ENCODE peak calls at places on chromosomes 6 and 20, in eight cellular contexts. H is left ventricle myocardium inferior, P is body of pancreas, V is heart right ventricle, C is tibial artery, T is adrenal gland, L is transverse colon, M is suprapubic skin. X is an unnamed sample.

GRCh38 chr6:83359638-83360037 is 71.2 kb downstream of the ME1 start:
- DNase-seq in T (no peak), L (no peak), V (no peak), C (no peak), P (no peak), M (no peak), H (no peak), X (no peak)

GRCh38 chr20:51402201-51402600 is 140.3 kb downstream of the NFATC2 start:
- DNase-seq in H (no peak), V (no peak), C (no peak), T (no peak), P (no peak), M (no peak), L (peak), X (peak)

GRCh38 chr6:151675746-151676459 is 131.6 kb upstream of the ESR1 start:
- DNase-seq in M (no peak), C (no peak), L (peak), T (peak), H (no peak), V (no peak), P (peak), X (peak)

GRCh38 chr6:143449731-143450452 is 603 bp downstream of the ADAT2 start:
- DNase-seq in H (no peak), V (no peak), P (peak), T (peak), L (peak), C (peak), M (no peak), X (no peak)

GRCh38 chr6:112443666-112444065 is 96.5 kb downstream of the RFPL4B start:
- DNase-seq in V (peak), P (peak), H (peak), T (no peak), M (peak), C (peak), L (no peak), X (no peak)

GRCh38 chr20:44643596-44644383 is 7.7 kb downstream of the ADA start:
- DNase-seq in P (peak), L (peak), M (no peak), T (peak), H (peak), V (peak), C (peak), X (peak)

GRCh38 chr6:108127826-108128225 is 38.0 kb upstream of the NR2E1 start:
- DNase-seq in V (no peak), T (no peak), H (no peak), M (no peak), L (no peak), C (no peak), P (peak), X (no peak)

GRCh38 chr6:164962805-164963204 is 346.6 kb downstream of the C6orf118 start:
- DNase-seq in M (no peak), V (no peak), C (no peak), H (no peak), T (no peak), P (no peak), L (no peak), X (no peak)

GRCh38 chr6:16276991-16277981 is 38.9 kb downstream of the GMPR start:
- DNase-seq in V (peak), H (peak), T (peak), P (no peak), C (peak), M (no peak), L (peak), X (no peak)

GRCh38 chr6:1423578-1423977 is 34.2 kb downstream of the FOXF2 start:
- DNase-seq in P (no peak), C (no peak), T (no peak), V (no peak), M (no peak), L (no peak), H (no peak), X (no peak)

GRCh38 chr6:145323652-145324051 is 411.7 kb downstream of the EPM2A start:
- DNase-seq in L (no peak), H (no peak), C (no peak), V (no peak), P (no peak), T (no peak), M (no peak), X (no peak)

GRCh38 chr20:62252342-62252966 is 14.1 kb downstream of the OSBPL2 start:
- DNase-seq in V (no peak), T (no peak), P (no peak), L (no peak), H (no peak), M (no peak), C (no peak), X (no peak)

GRCh38 chr20:22909436-22909835 is 125.7 kb upstream of the SSTR4 start:
- DNase-seq in C (no peak), V (no peak), L (no peak), P (no peak), H (no peak), M (no peak), T (no peak), X (no peak)

GRCh38 chr6:145814501-145815350 is at the start of gene FBXO30:
- DNase-seq in T (peak), P (peak), C (peak), L (peak), H (peak), V (peak), M (peak), X (peak)

GRCh38 chr6:141244366-141244765 is 888.4 kb upstream of the GJE1 start:
- DNase-seq in M (no peak), V (no peak), P (no peak), C (no peak), T (no peak), L (no peak), H (no peak), X (no peak)

GRCh38 chr6:141242957-141243356 is 889.8 kb upstream of the GJE1 start:
- DNase-seq in H (no peak), P (no peak), C (no peak), V (no peak), M (no peak), T (no peak), L (no peak), X (no peak)

GRCh38 chr6:141252828-141253608 is 879.7 kb upstream of the GJE1 start:
- DNase-seq in L (no peak), M (no peak), P (no peak), C (no peak), T (no peak), V (no peak), H (no peak), X (no peak)

GRCh38 chr6:141248056-141248799 is 884.5 kb upstream of the GJE1 start:
- DNase-seq in M (no peak), P (no peak), T (no peak), H (no peak), C (no peak), V (no peak), L (no peak), X (no peak)
- TF ChIP-seq CTCF in M (no peak), P (no peak), T (no peak), H (no peak), C (no peak), V (no peak), L (no peak), X (no peak)

GRCh38 chr6:18102783-18103509 is 19.5 kb downstream of the NHLRC1 start:
- DNase-seq in V (no peak), M (no peak), L (no peak), H (no peak), P (no peak), T (no peak), C (no peak), X (no peak)

GRCh38 chr6:18101873-18102272 is 20.6 kb downstream of the NHLRC1 start:
- DNase-seq in T (no peak), H (no peak), L (no peak), M (no peak), V (no peak), C (no peak), P (no peak), X (no peak)

GRCh38 chr6:18101271-18101670 is 21.2 kb downstream of the NHLRC1 start:
- DNase-seq in C (no peak), T (no peak), L (no peak), H (no peak), V (no peak), M (no peak), P (no peak), X (no peak)

GRCh38 chr6:18099501-18099900 is 23.0 kb downstream of the NHLRC1 start:
- DNase-seq in M (no peak), V (no peak), P (no peak), T (no peak), H (no peak), C (no peak), L (no peak), X (no peak)

DNA sequence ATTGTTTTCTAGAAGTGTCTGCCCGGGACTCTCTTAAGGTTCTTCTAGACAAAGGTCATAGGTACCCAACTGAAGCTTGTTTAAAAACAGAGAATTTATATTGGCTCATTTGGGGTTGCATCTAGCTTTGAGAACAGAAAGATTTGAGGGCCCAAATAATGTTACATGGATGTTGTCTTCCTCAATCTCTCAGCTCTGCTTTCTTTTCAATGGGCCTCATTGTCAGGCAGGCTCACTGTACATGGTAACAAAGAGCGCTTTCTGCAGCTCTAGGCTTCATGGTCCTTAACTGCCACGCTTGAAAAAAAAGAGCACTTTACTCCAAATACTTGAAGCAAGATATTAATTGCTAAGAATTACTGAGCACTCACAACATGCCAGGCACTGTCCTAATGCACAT is 22.2 kb downstream of the NHLRC1 start:
- DNase-seq in C (no peak), T (no peak), P (no peak), H (no peak), V (no peak), L (no peak), M (no peak), X (no peak)
- H3K27ac ChIP-seq in C (no peak), T (no peak), P (no peak), H (no peak), V (no peak), L (no peak), M (no peak), X (no peak)

GRCh38 chr6:99241905-99242534 is 107.5 kb downstream of the FAXC start:
- DNase-seq in C (no peak), P (no peak), H (no peak), M (no peak), V (no peak), T (no peak), L (no peak), X (no peak)
- TF ChIP-seq CTCF in C (no peak), P (no peak), H (peak), M (no peak), V (peak), T (no peak), L (peak), X (no peak)

GRCh38 chr6:161274488-161274858 is 612 bp upstream of the AGPAT4 start:
- DNase-seq in C (no peak), V (no peak), M (no peak), L (no peak), T (no peak), P (no peak), H (no peak), X (no peak)

GRCh38 chr6:161271343-161272019 is 2.4 kb downstream of the AGPAT4 start:
- DNase-seq in L (no peak), T (no peak), C (no peak), P (no peak), H (no peak), M (no peak), V (no peak), X (no peak)

GRCh38 chr6:161273752-161274487 is at the start of gene AGPAT4:
- DNase-seq in L (peak), C (peak), H (peak), V (no peak), T (peak), M (peak), P (peak), X (peak)

GRCh38 chr6:161272600-161273355 is 1.1 kb downstream of the AGPAT4 start:
- DNase-seq in H (no peak), L (no peak), C (no peak), P (peak), M (no peak), V (no peak), T (no peak), X (no peak)

GRCh38 chr6:161273356-161273751 is 507 bp downstream of the AGPAT4 start:
- DNase-seq in C (peak), P (peak), V (peak), L (no peak), H (no peak), T (peak), M (no peak), X (peak)
- H3K27ac ChIP-seq in C (peak), P (peak), V (no peak), L (peak), H (peak), T (peak), M (peak), X (no peak)

GRCh38 chr20:10536531-10536930 is 101.4 kb downstream of the SLX4IP start:
- DNase-seq in H (no peak), M (no peak), L (no peak), P (peak), V (no peak), C (no peak), T (no peak), X (no peak)
- TF ChIP-seq CTCF in H (peak), M (no peak), L (no peak), P (peak), V (peak), C (peak), T (peak), X (peak)

X was measured in CD4-positive, alpha-beta T cell.